ENCODE peak calls at places on chromosomes 5 and 9, in five cellular contexts. H, A, J, X and G are unnamed samples.

GRCh38 chr5:167769846-167770420 is 521.5 kb upstream of the WWC1 start:
- DNase-seq in A (no peak), J (no peak), H (no peak), X (no peak), G (no peak)

GRCh38 chr9:6142816-6143454 is 72.7 kb upstream of the IL33 start:
- DNase-seq in A (no peak), X (no peak), H (no peak), J (no peak), G (no peak)

GRCh38 chr5:73454379-73455036 is 5.9 kb upstream of the FOXD1 start:
- DNase-seq in A (no peak), H (peak; percentile 64), J (peak; percentile 77), X (no peak), G (no peak)

GRCh38 chr9:121292801-121293241 is 24.9 kb downstream of the GSN start:
- DNase-seq in X (no peak), A (no peak), H (no peak), J (no peak), G (no peak)

GRCh38 chr9:134689320-134690181 is 47.9 kb downstream of the COL5A1 start:
- DNase-seq in X (peak; percentile 65), J (peak; percentile 61), H (peak; percentile 67), A (peak; percentile 53), G (no peak)

GRCh38 chr5:42985129-42986037 is 54.7 kb downstream of the ANXA2R start:
- DNase-seq in X (no peak), J (no peak), A (no peak), H (peak; percentile 81), G (peak; percentile 83)

GRCh38 chr9:76198336-76198735 is 195.9 kb downstream of the RFK start:
- DNase-seq in A (no peak), X (no peak), J (no peak), H (peak; percentile 81), G (no peak)

GRCh38 chr5:42026446-42026845 is 101.4 kb downstream of the FBXO4 start:
- DNase-seq in X (no peak), J (no peak), A (no peak), H (no peak), G (no peak)

GRCh38 chr5:83357621-83358231 is 113.8 kb upstream of the VCAN start:
- DNase-seq in J (no peak), X (no peak), A (no peak), H (no peak), G (no peak)

GRCh38 chr5:73196201-73196600 is 23.2 kb downstream of the TMEM174 start:
- DNase-seq in A (no peak), X (no peak), J (no peak), H (no peak), G (no peak)

GRCh38 chr5:35237580-35238376 is 7.5 kb upstream of the PRLR start:
- DNase-seq in A (no peak), J (no peak), X (no peak), H (no peak), G (no peak)

GRCh38 chr9:87826331-87826730 is 56.3 kb upstream of the SPATA31E1 start:
- DNase-seq in J (no peak), H (no peak), X (no peak), A (no peak), G (no peak)

GRCh38 chr9:92094655-92095054 is 20.6 kb downstream of the SPTLC1 start:
- DNase-seq in J (peak; percentile 68), A (no peak), H (no peak), X (no peak), G (peak; percentile 18)

GRCh38 chr5:1393571-1394501 is 48.9 kb upstream of the CLPTM1L start:
- DNase-seq in J (no peak), A (no peak), H (no peak), X (no peak), G (no peak)

GRCh38 chr9:10173561-10173960 is 439.2 kb downstream of the PTPRD start:
- DNase-seq in A (no peak), X (no peak), H (no peak), J (no peak), G (no peak)

GRCh38 chr9:36018755-36019720 is 17.7 kb upstream of the RECK start:
- DNase-seq in H (no peak), J (no peak), A (no peak), X (no peak), G (peak; percentile 87)

GRCh38 chr5:144028644-144029043 is 141.8 kb downstream of the YIPF5 start:
- DNase-seq in H (peak; percentile 97), A (no peak), J (no peak), X (no peak), G (peak; percentile 91)

GRCh38 chr5:123278284-123278683 is 144.9 kb downstream of the CEP120 start:
- DNase-seq in A (no peak), H (no peak), J (no peak), X (no peak), G (no peak)

GRCh38 chr5:149314571-149315111 is 30.7 kb upstream of the GRPEL2 start:
- DNase-seq in J (no peak), X (no peak), H (no peak), A (no peak), G (no peak)

GRCh38 chr9:33154368-33154767 is 12.8 kb downstream of the B4GALT1 start:
- DNase-seq in X (no peak), A (no peak), J (no peak), H (no peak), G (no peak)

GRCh38 chr5:176736271-176736965 is 73.9 kb upstream of the UNC5A start:
- DNase-seq in H (no peak), A (peak; percentile 11), J (no peak), X (no peak), G (no peak)

GRCh38 chr9:126472931-126473330 is 140.8 kb upstream of the LMX1B start:
- DNase-seq in A (no peak), X (no peak), H (no peak), J (no peak), G (no peak)

GRCh38 chr9:90906316-90907055 is 104.9 kb downstream of the SYK start:
- DNase-seq in H (no peak), X (no peak), J (no peak), A (no peak), G (no peak)

GRCh38 chr9:98639133-98639532 is 69.6 kb downstream of the GABBR2 start:
- DNase-seq in X (no peak), J (no peak), A (no peak), H (no peak), G (no peak)

GRCh38 chr9:114047717-114048116 is 30.4 kb downstream of the AMBP start:
- DNase-seq in J (no peak), X (no peak), A (no peak), H (peak; percentile 10), G (no peak)

GRCh38 chr9:72305102-72305546 is 59.9 kb downstream of the ZFAND5 start:
- DNase-seq in H (peak; percentile 81), J (peak; percentile 53), X (no peak), A (peak; percentile 52), G (peak; percentile 61)